ENCODE peak calls at places on chromosomes 7 and 10, in seven cellular contexts. X is NCI-H1930, S is renal cortical epithelial cell, B is kidney tubule cell, K is mammary epithelial cell, E is HTR-8/SVneo, A is hepatic stellate cell. Z is an unnamed sample.
A peak's percentile ranks its signal among the peaks of the same experiment; 100 is the strongest.

GRCh38 chr7:73827568-73828106 is 3.2 kb upstream of the CLDN4 start:
- DNase-seq in A (no peak), E (no peak), S (peak; percentile 71), X (peak; percentile 59), B (peak; percentile 97), K (peak; percentile 70), Z (no peak)

GRCh38 chr7:21939136-21939857 is 6.4 kb downstream of the CDCA7L start:
- DNase-seq in B (peak; percentile 93), S (peak; percentile 94), K (no peak), X (no peak), E (no peak), A (no peak), Z (peak; percentile 8)

GRCh38 chr10:131641898-131642297 is 258.9 kb upstream of the PPP2R2D start:
- DNase-seq in K (no peak), S (no peak), E (no peak), X (no peak), B (no peak), A (no peak), Z (no peak)

GRCh38 chr10:71880425-71881306 is 29.6 kb upstream of the PSAP start:
- DNase-seq in E (no peak), B (no peak), A (no peak), S (no peak), X (no peak), K (no peak), Z (no peak)

GRCh38 chr10:20955355-20955893 is 58.3 kb upstream of the NEBL start:
- DNase-seq in E (no peak), S (no peak), A (no peak), B (no peak), K (no peak), X (no peak), Z (no peak)

GRCh38 chr7:136530831-136531230 is 337.6 kb upstream of the CHRM2 start:
- DNase-seq in X (no peak), A (no peak), B (no peak), S (no peak), E (no peak), K (no peak), Z (no peak)

GRCh38 chr7:28958235-28958945 is at the start of gene TRIL:
- DNase-seq in K (no peak), S (no peak), X (no peak), E (no peak), B (peak; percentile 14), A (peak; percentile 43), Z (no peak)

GRCh38 chr10:101961591-101962498 is 94.1 kb downstream of the ARMH3 start:
- DNase-seq in X (no peak), E (no peak), B (peak; percentile 29), K (no peak), S (no peak), A (peak; percentile 68), Z (no peak)

GRCh38 chr7:114630186-114630824 is 215.7 kb downstream of the FOXP2 start:
- DNase-seq in A (no peak), B (no peak), X (no peak), K (no peak), E (no peak), S (peak; percentile 11), Z (no peak)

GRCh38 chr7:40493609-40494041 is 358.8 kb downstream of the SUGCT start:
- DNase-seq in B (no peak), E (no peak), X (no peak), A (no peak), S (no peak), K (peak; percentile 17), Z (peak; percentile 45)

GRCh38 chr7:45001138-45001694 is 1.2 kb downstream of the CCM2 start:
- DNase-seq in B (peak; percentile 79), K (peak; percentile 71), E (no peak), A (no peak), X (no peak), S (peak; percentile 31), Z (no peak)

GRCh38 chr10:78295242-78295641 is 261.6 kb downstream of the RPS24 start:
- DNase-seq in X (no peak), K (no peak), B (no peak), S (no peak), A (no peak), E (no peak), Z (no peak)

GRCh38 chr7:47320296-47320695 is 261.6 kb downstream of the TNS3 start:
- DNase-seq in B (peak; percentile 35), S (no peak), X (no peak), E (no peak), A (no peak), K (no peak), Z (no peak)

GRCh38 chr7:40009301-40009700 is 59.2 kb downstream of the CDK13 start:
- DNase-seq in B (no peak), K (no peak), S (no peak), X (no peak), A (no peak), E (no peak), Z (no peak)

GRCh38 chr7:91784469-91784868 is 96.0 kb downstream of the MTERF1 start:
- DNase-seq in X (peak; percentile 24), E (peak; percentile 12), S (peak; percentile 67), K (peak; percentile 53), B (peak; percentile 62), A (peak; percentile 38), Z (peak; percentile 13)

GRCh38 chr10:74675527-74675926 is 150.9 kb upstream of the KAT6B start:
- DNase-seq in A (no peak), S (no peak), E (no peak), B (no peak), K (no peak), X (no peak), Z (no peak)

GRCh38 chr10:91745086-91745831 is 53.0 kb upstream of the TNKS2 start:
- DNase-seq in X (peak; percentile 27), E (peak; percentile 40), B (peak; percentile 72), K (peak; percentile 55), S (peak; percentile 52), A (no peak), Z (no peak)

GRCh38 chr10:98039690-98040381 is 9.4 kb upstream of the CRTAC1 start:
- DNase-seq in E (no peak), X (no peak), B (peak; percentile 47), S (peak; percentile 52), K (no peak), A (no peak), Z (no peak)

GRCh38 chr10:17669185-17669872 is 25.4 kb downstream of the STAM start:
- DNase-seq in K (no peak), S (no peak), X (no peak), E (no peak), A (no peak), B (no peak), Z (no peak)

GRCh38 chr10:35335718-35336083 is 608 bp upstream of the CCNY start:
- DNase-seq in B (peak; percentile 19), E (no peak), K (peak; percentile 28), S (no peak), X (no peak), A (no peak), Z (no peak)

GRCh38 chr10:58856508-58857240 is 319.8 kb upstream of the PHYHIPL start:
- DNase-seq in S (peak; percentile 99), E (peak; percentile 85), B (peak; percentile 98), K (peak; percentile 78), X (no peak), A (peak; percentile 88), Z (peak; percentile 94)

GRCh38 chr7:50317697-50318640 is 13.5 kb downstream of the IKZF1 start:
- DNase-seq in K (no peak), E (no peak), X (no peak), A (no peak), B (no peak), S (no peak), Z (no peak)

GRCh38 chr10:1394155-1394912 is 338.1 kb downstream of the WDR37 start:
- DNase-seq in A (no peak), X (no peak), B (no peak), S (no peak), E (no peak), K (no peak), Z (no peak)

GRCh38 chr10:71268247-71268691 is 50.8 kb upstream of the SLC29A3 start:
- DNase-seq in S (no peak), B (no peak), A (peak; percentile 72), X (no peak), E (peak; percentile 29), K (no peak), Z (no peak)

GRCh38 chr7:45939574-45939973 is 18.5 kb upstream of the IGFBP3 start:
- DNase-seq in A (no peak), X (no peak), B (no peak), K (no peak), S (no peak), E (no peak), Z (no peak)

GRCh38 chr10:88908194-88908593 is 28.1 kb downstream of the STAMBPL1 start:
- DNase-seq in E (no peak), B (no peak), K (no peak), A (no peak), S (no peak), X (no peak), Z (no peak)

GRCh38 chr10:387949-388660 is 252.8 kb downstream of the ZMYND11 start:
- DNase-seq in X (no peak), B (no peak), S (no peak), E (no peak), K (no peak), A (no peak), Z (no peak)